ENCODE peak calls at places on chromosomes 2 and 18, in six cellular contexts. R is RWPE1, O is RWPE2, W is LNCaP clone FGC, J is mucosa of descending colon, A is cardiac muscle cell. Q is an unnamed sample.

GRCh38 chr2:25313711-25314513 is 27.8 kb downstream of the DNMT3A start:
- DNase-seq in J (no peak), W (no peak), O (no peak), R (no peak), A (no peak), Q (no peak)

GRCh38 chr18:10421859-10422258 is 32.6 kb upstream of the APCDD1 start:
- DNase-seq in W (no peak), J (no peak), R (no peak), A (peak), O (no peak), Q (no peak)

GRCh38 chr2:128374001-128374710 is 55.5 kb upstream of the HS6ST1 start:
- DNase-seq in J (peak), O (peak), W (no peak), R (peak), A (peak), Q (no peak)

GRCh38 chr2:121944072-121944829 is 188.8 kb downstream of the TSN start:
- DNase-seq in O (no peak), W (no peak), A (peak), R (peak), J (no peak), Q (no peak)

GRCh38 chr2:236852977-236853374 is 232.7 kb upstream of the COPS8 start:
- DNase-seq in O (no peak), A (no peak), W (no peak), J (no peak), R (no peak), Q (no peak)

GRCh38 chr2:168278424-168278888 is 31.1 kb upstream of the STK39 start:
- DNase-seq in R (peak), O (peak), J (peak), W (peak), A (peak), Q (peak)

GRCh38 chr2:127953128-127953718 is 67.5 kb upstream of the AMMECR1L start:
- DNase-seq in A (peak), R (no peak), O (no peak), W (peak), J (peak), Q (no peak)

GRCh38 chr18:50231621-50232020 is 34.7 kb downstream of the CFAP53 start:
- DNase-seq in J (no peak), O (no peak), R (peak), W (no peak), A (no peak), Q (no peak)

GRCh38 chr2:44975571-44976450 is 33.4 kb downstream of the SIX2 start:
- DNase-seq in R (no peak), O (no peak), A (peak), J (no peak), W (no peak), Q (no peak)

GRCh38 chr18:80033181-80034067 is 810 bp upstream of the RBFA start:
- DNase-seq in A (peak), J (peak), W (no peak), R (peak), O (no peak), Q (no peak)

GRCh38 chr2:209977386-209978239 is 24.8 kb upstream of the RPE start:
- DNase-seq in R (peak), A (peak), W (no peak), J (no peak), O (no peak), Q (no peak)

GRCh38 chr2:19369341-19369955 is 11.0 kb upstream of the OSR1 start:
- DNase-seq in W (peak), A (peak), O (no peak), R (no peak), J (no peak), Q (peak)

GRCh38 chr18:73908323-73908722 is 239.3 kb downstream of the FBXO15 start:
- DNase-seq in O (no peak), R (peak), J (no peak), A (peak), W (no peak), Q (peak)

GRCh38 chr2:223576873-223577272 is 25.3 kb downstream of the SCG2 start:
- DNase-seq in O (no peak), A (peak), J (peak), R (peak), W (no peak), Q (no peak)

GRCh38 chr2:234241656-234242445 is 191.3 kb downstream of the SPP2 start:
- DNase-seq in O (peak), A (peak), J (no peak), R (peak), W (no peak), Q (peak)

GRCh38 chr2:238269741-238270140 is 18.7 kb downstream of the PER2 start:
- DNase-seq in O (no peak), A (no peak), J (no peak), W (no peak), R (no peak), Q (no peak)

GRCh38 chr2:238271061-238271554 is 17.3 kb downstream of the PER2 start:
- DNase-seq in R (no peak), O (no peak), W (no peak), J (no peak), A (no peak), Q (no peak)

GRCh38 chr2:238272156-238272555 is 16.3 kb downstream of the PER2 start:
- DNase-seq in R (no peak), W (no peak), A (no peak), O (no peak), J (no peak), Q (no peak)

GRCh38 chr2:238267884-238268680 is 20.3 kb downstream of the PER2 start:
- DNase-seq in R (no peak), A (no peak), W (no peak), J (no peak), O (no peak), Q (no peak)

GRCh38 chr2:238270606-238271005 is 17.8 kb downstream of the PER2 start:
- DNase-seq in W (no peak), O (no peak), J (no peak), A (no peak), R (no peak), Q (no peak)
- TF ChIP-seq CTCF in W (no peak), O (no peak), J (no peak), A (no peak), R (no peak), Q (no peak)

DNA sequence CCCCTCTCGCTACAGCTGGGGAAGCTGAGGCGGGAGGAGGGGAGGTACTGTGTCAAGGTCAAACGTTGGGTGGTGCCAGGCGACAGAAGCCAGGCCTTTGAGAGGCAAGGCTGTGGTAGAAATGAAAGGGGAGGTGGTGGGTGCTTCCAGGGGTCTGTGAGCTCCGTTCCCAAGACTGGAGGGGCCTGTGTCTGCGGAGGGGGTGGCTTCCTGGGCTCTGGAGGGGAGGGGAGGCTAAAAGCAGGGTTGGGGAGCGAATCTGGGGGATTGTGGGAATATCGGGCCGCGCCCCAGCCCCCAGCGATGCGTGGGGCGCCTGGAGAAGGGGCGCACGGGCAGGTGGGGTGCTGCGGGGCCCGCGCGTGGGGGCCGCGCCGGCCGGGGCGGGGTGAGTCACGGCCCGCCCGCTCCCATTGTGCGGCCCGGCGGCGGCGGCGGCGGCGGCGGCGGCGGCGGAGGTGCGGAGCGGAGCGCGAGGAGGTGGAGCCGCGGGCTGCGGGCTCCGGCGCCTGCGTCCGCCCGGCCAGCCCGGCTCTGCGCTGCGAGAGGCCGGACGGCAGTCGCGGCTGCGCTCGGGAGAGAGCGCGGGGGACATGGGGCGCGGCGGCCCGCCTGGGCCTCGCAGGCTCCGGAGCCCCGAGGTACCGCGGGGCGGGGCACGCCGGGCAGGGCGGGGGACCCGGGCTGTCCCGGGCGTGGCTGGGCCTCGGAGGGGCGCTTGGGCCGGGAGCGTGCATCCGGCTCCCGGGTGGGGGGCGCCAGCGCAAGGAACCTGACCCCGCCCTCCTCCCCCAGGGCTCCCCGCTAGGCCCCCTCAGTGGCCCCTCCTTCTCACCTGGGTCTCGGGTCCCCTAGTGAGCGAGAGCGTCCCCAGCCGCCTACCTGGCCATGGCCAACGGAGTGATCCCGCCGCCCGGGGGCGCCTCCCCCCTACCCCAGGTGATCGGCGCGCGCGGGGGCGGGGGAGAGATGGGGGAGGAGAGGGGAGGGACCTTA is at the start of gene SLC4A3:
- DNase-seq in J (no peak), W (no peak), R (peak), A (peak), O (no peak), Q (peak)
- TF ChIP-seq CTCF in J (no peak), W (peak), R (no peak), A (no peak), O (peak), Q (peak)

DNA sequence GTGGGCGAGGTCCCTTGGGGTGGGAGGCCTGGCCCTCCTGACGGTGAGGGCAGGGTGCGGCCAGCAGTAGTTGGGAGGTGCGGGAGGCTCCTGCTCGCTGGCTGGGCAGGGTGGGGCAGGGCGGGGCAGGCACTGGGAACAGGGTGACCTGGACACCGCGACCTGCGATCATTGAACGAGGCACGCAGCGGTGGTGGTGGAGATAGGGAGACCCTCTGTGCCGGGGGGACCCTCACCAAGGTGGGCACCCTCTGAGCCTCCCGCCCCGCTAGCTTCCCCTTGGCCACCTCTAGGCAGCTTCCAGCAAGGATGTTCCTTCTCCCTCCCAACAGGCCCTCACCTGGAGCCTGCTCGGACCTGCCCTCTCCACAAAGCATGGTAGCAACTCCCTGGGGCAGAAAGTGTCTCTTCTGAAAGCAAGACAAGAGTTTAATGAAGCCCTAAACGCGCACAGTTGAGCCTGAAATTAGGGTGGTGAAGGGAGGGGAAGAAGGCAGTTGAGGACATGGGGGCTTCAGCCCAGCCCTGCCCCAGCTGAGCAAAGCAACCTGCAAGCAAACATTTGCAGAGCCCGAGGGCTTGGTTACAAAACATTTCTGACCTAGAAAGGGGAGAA is 15.3 kb upstream of the FOSL2 start:
- DNase-seq in R (peak), W (no peak), A (no peak), J (peak), O (no peak), Q (no peak)
- TF ChIP-seq CTCF in R (no peak), W (no peak), A (no peak), J (no peak), O (no peak), Q (no peak)

DNA sequence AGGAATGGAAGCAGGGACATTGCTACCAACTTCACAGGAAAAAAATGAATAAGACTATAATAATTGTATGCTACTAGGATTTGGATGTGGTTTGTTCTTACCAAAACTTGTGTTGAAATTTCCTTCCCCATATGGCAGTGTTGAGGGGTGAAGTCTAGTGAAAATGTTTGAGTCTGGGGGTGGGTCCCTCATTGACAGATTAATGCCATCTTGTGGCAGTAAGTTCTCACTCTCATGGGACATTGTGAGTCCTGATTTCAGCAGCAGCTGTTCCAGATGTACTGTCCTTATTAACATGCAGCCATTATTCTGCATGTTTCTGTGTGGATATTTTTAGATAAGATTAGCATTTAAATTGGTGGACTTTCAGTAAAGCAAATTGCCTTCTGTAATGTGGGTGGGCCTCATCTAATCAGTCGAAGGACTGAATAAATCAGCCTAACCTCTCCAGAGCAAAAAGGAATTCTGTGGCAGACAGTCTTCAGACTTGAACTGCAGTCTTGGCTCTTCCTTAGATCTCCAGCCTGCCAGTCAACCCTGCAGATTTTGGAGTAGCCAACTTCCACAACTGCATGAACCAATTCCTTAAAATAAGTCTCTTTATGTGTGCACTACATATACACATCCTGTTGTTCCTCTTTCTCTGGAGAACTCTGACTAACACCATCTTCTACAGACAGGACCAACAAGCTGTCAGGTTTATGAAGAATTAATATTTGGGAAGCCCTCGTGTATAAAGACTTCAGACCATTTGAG is 138.6 kb upstream of the ZNF516 start:
- DNase-seq in J (no peak), O (no peak), W (no peak), A (no peak), R (no peak), Q (no peak)
- TF ChIP-seq CTCF in J (no peak), O (no peak), W (no peak), A (no peak), R (no peak), Q (no peak)

DNA sequence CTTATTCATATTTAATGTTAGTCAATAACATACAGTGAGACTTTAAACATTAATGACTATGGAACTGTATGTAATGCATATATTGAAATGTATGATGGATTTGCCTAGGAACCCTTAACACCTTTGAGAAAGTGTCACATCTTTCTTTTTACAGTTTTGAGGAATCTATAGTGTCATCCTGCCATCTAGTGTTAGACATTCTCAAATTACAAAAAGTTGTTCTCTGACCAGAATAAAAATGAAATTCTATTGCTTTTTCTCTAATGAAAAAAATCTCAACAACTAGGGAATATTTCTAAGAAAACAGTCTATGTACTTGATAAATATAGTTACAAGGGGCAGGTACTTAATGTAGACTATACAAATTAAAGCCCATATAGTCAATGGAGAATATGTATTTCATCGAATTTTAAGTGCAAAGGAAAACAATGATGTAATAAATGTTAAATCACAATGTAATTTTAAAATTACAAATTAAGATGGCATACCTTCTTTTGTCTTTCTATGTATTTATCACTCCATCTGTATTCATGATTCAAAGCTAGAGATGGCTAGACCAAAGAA is 5.1 kb upstream of the CALCRL start:
- DNase-seq in W (peak), R (peak), J (no peak), O (no peak), A (peak), Q (no peak)
- TF ChIP-seq CTCF in W (peak), R (peak), J (no peak), O (peak), A (peak), Q (peak)